ENCODE peak calls at places on chromosomes 12 and 14, in six cellular contexts. E, Y, G, R, L and O are unnamed samples.

GRCh38 chr14:42504433-42504832 is 897.8 kb downstream of the LRFN5 start:
- DNase-seq in E (no peak), Y (no peak), G (no peak), R (no peak), L (no peak), O (no peak)

GRCh38 chr12:3083241-3083921 is 6.2 kb downstream of the TSPAN9 start:
- DNase-seq in E (no peak), Y (no peak), G (no peak), R (no peak), L (no peak), O (no peak)

GRCh38 chr12:14327717-14328116 is 37.8 kb upstream of the ATF7IP start:
- DNase-seq in E (peak), Y (peak), G (no peak), R (no peak), L (peak), O (no peak)

GRCh38 chr14:75563931-75564330 is 14.5 kb upstream of the FLVCR2 start:
- DNase-seq in E (no peak), Y (no peak), G (no peak), R (no peak), L (no peak), O (no peak)

GRCh38 chr12:89983622-89984021 is 275.0 kb upstream of the ATP2B1 start:
- DNase-seq in E (no peak), Y (no peak), G (no peak), R (no peak), L (no peak), O (no peak)

GRCh38 chr14:86296173-86296572 is 766.2 kb downstream of the FLRT2 start:
- DNase-seq in E (no peak), Y (peak), G (no peak), R (no peak), L (peak), O (no peak)

GRCh38 chr12:1611775-1612174 is 17.3 kb upstream of the WNT5B start:
- DNase-seq in E (peak), Y (peak), G (no peak), R (no peak), L (peak), O (no peak)

GRCh38 chr12:88300931-88301330 is 158.8 kb downstream of the TMTC3 start:
- DNase-seq in E (no peak), Y (no peak), G (no peak), R (no peak), L (no peak), O (no peak)

GRCh38 chr14:88729159-88729558 is 63.6 kb downstream of the EML5 start:
- DNase-seq in E (no peak), Y (peak), G (no peak), R (no peak), L (no peak), O (no peak)

GRCh38 chr12:110222433-110222832 is 58.6 kb upstream of the ATP2A2 start:
- DNase-seq in E (no peak), Y (no peak), G (no peak), R (no peak), L (no peak), O (no peak)

GRCh38 chr12:117367006-117367638 is 5.7 kb upstream of the NOS1 start:
- DNase-seq in E (peak), Y (peak), G (peak), R (peak), L (peak), O (peak)

GRCh38 chr14:103581954-103582703 is 19.4 kb downstream of the COA8 start:
- DNase-seq in E (no peak), Y (no peak), G (no peak), R (no peak), L (no peak), O (peak)

GRCh38 chr14:67653651-67654280 is 20.7 kb downstream of the VTI1B start:
- DNase-seq in E (no peak), Y (peak), G (no peak), R (no peak), L (no peak), O (no peak)

GRCh38 chr14:31449971-31450610 is 7.2 kb downstream of the DTD2 start:
- DNase-seq in E (peak), Y (peak), G (no peak), R (peak), L (peak), O (peak)

GRCh38 chr12:224330-224729 is 10.4 kb upstream of the SLC6A12 start:
- DNase-seq in E (no peak), Y (no peak), G (no peak), R (no peak), L (no peak), O (no peak)